ENCODE peak calls at places on chromosomes 16 and 17, in ten cellular contexts. G, T, L, R, H, Q, O, Y, U and P are unnamed samples.

GRCh38 chr17:8362651-8363332 is 13.7 kb downstream of the KRABD2 start:
- DNase-seq in G (no peak), H (no peak), U (no peak), O (no peak), Q (no peak), Y (no peak), L (no peak), R (no peak), T (peak; percentile 73), P (no peak)

GRCh38 chr16:84277244-84277823 is 17.3 kb upstream of the WFDC1 start:
- DNase-seq in L (peak; percentile 64), Y (peak; percentile 74), O (peak; percentile 82), T (peak; percentile 73), R (peak; percentile 82), H (peak; percentile 81), G (peak; percentile 46), Q (peak; percentile 77), U (peak; percentile 73), P (peak; percentile 72)

GRCh38 chr17:66548659-66549311 is 246.4 kb downstream of the PRKCA start:
- DNase-seq in O (no peak), T (peak; percentile 16), L (no peak), U (no peak), G (no peak), H (no peak), Y (no peak), R (no peak), Q (no peak), P (no peak)

GRCh38 chr17:65235284-65235683 is 98.1 kb downstream of the RGS9 start:
- DNase-seq in R (no peak), L (no peak), O (no peak), Q (no peak), H (no peak), U (no peak), Y (no peak), T (no peak), G (no peak), P (no peak)

GRCh38 chr17:5078106-5079028 is at the start of gene ZFP3:
- DNase-seq in R (no peak), G (peak; percentile 71), Q (peak; percentile 19), U (peak; percentile 85), T (peak; percentile 92), O (peak; percentile 93), L (peak; percentile 87), Y (peak; percentile 87), H (peak; percentile 95), P (peak; percentile 89)

GRCh38 chr17:50666316-50666715 is 31.6 kb downstream of the ABCC3 start:
- DNase-seq in T (no peak), Y (no peak), H (no peak), L (no peak), G (no peak), Q (no peak), O (no peak), R (no peak), U (no peak), P (no peak)

GRCh38 chr16:53754938-53755910 is 51.3 kb downstream of the FTO start:
- DNase-seq in Y (no peak), L (no peak), O (no peak), Q (peak; percentile 42), R (no peak), T (peak; percentile 18), U (no peak), G (peak; percentile 53), H (no peak), P (no peak)

GRCh38 chr16:88007321-88007731 is 56.1 kb downstream of the BANP start:
- DNase-seq in O (no peak), G (no peak), Y (no peak), T (no peak), H (no peak), R (no peak), U (no peak), L (no peak), Q (no peak), P (no peak)

GRCh38 chr17:44309472-44309871 is 1.1 kb downstream of the RUNDC3A start:
- DNase-seq in L (no peak), T (no peak), Q (no peak), G (no peak), R (no peak), Y (peak; percentile 24), U (no peak), H (no peak), O (no peak), P (no peak)

GRCh38 chr16:66300501-66300900 is 66.0 kb upstream of the CDH5 start:
- DNase-seq in Y (no peak), R (no peak), Q (no peak), T (no peak), O (no peak), L (no peak), G (no peak), H (no peak), U (no peak), P (no peak)

GRCh38 chr16:14449334-14449733 is 180.7 kb downstream of the PARN start:
- DNase-seq in Q (no peak), Y (no peak), T (no peak), O (no peak), U (no peak), H (no peak), R (no peak), L (no peak), G (no peak), P (no peak)

GRCh38 chr17:65925606-65926307 is 266.2 kb downstream of the CEP112 start:
- DNase-seq in H (no peak), L (no peak), R (no peak), G (no peak), Y (no peak), U (no peak), Q (no peak), T (no peak), O (no peak), P (no peak)

GRCh38 chr16:48330133-48330846 is 54.9 kb downstream of the SIAH1 start:
- DNase-seq in T (peak; percentile 39), Q (no peak), O (no peak), H (no peak), U (no peak), Y (no peak), G (no peak), R (no peak), L (no peak), P (no peak)

GRCh38 chr17:2592974-2593845 is at the start of gene PAFAH1B1:
- DNase-seq in Q (peak; percentile 97), L (peak; percentile 94), G (peak; percentile 83), R (peak; percentile 91), T (peak; percentile 96), O (peak; percentile 95), Y (peak; percentile 97), U (peak; percentile 98), H (peak; percentile 98), P (peak; percentile 97)

GRCh38 chr17:34997355-34997862 is 17.1 kb downstream of the LIG3 start:
- DNase-seq in U (no peak), Q (peak; percentile 35), Y (no peak), O (no peak), T (peak; percentile 80), L (no peak), H (no peak), R (no peak), G (peak; percentile 27), P (no peak)

GRCh38 chr16:88803264-88803987 is at the start of gene CDT1:
- DNase-seq in Y (peak; percentile 100), H (peak; percentile 93), T (peak; percentile 93), U (peak; percentile 100), O (peak; percentile 89), R (peak; percentile 91), Q (peak; percentile 93), G (peak; percentile 70), L (peak; percentile 79), P (peak; percentile 99)

DNA sequence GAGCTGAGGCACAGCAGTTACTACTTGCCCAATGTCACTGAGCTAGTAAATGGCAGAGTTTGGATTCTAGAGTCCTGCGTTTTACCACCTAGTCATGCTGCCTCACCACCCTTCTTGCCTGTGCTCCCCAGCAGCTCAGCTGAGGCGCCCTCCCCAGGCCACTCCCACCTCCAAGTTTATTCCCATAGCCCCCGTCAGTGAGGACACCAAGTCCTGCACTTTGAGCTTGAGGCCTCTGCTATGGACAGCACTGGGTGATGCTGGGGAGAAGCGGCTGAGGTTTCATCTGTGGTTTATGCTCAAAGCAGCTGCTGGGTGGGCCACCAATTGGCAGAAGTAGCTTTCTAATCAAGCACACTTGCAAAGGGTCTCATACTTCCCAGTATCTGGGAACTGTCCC is 36.7 kb downstream of the TMEM238L start:
- DNase-seq in G (no peak), U (no peak), R (no peak), O (no peak), H (no peak), L (no peak), T (no peak), Y (no peak), Q (peak; percentile 30), P (no peak)
- TF ChIP-seq CTCF in G (no peak), U (no peak), R (no peak), O (no peak), H (no peak), L (no peak), T (no peak), Y (no peak), Q (no peak), P (no peak)

GRCh38 chr16:74455213-74455612 is 33.9 kb upstream of the CLEC18B start:
- DNase-seq in L (no peak), U (no peak), G (no peak), H (no peak), R (no peak), Y (no peak), T (peak; percentile 32), O (no peak), Q (no peak), P (no peak)
- TF ChIP-seq CTCF in L (no peak), U (no peak), G (no peak), H (no peak), R (no peak), Y (no peak), T (no peak), O (no peak), Q (no peak), P (no peak)

GRCh38 chr17:81065500-81065899 is 30.5 kb downstream of the BAIAP2 start:
- DNase-seq in G (no peak), H (no peak), U (no peak), L (no peak), Y (no peak), T (no peak), R (no peak), O (no peak), Q (no peak), P (no peak)
- TF ChIP-seq CTCF in G (no peak), H (no peak), U (no peak), L (no peak), Y (no peak), T (no peak), R (no peak), O (no peak), Q (no peak), P (no peak)

GRCh38 chr16:26569793-26570192 is 496.9 kb upstream of the C16orf82 start:
- DNase-seq in U (peak; percentile 10), T (no peak), G (no peak), H (no peak), R (peak; percentile 6), L (no peak), Y (no peak), O (no peak), Q (peak; percentile 48), P (no peak)
- TF ChIP-seq CTCF in U (peak; percentile 45), T (no peak), G (no peak), H (peak; percentile 18), R (peak; percentile 68), L (peak; percentile 44), Y (peak; percentile 40), O (no peak), Q (peak; percentile 58), P (peak; percentile 34)